ENCODE peak calls at places on chromosomes 12 and 14, in four cellular contexts. One of them, this sample, is unnamed. For H3K36me3, the result is how much of the 10 kb centered on the place peaks cover.

GRCh38 chr14:101477648-101478047 is 83.6 kb upstream of the DIO3 start:
- DNase-seq in cardiac muscle cell: no peak
- DNase-seq in ovary: peak
- DNase-seq in prostate gland: no peak
- DNase-seq in this sample: no peak

GRCh38 chr12:114025935-114026334 is 59.8 kb upstream of the RBM19 start:
- DNase-seq in cardiac muscle cell: peak
- DNase-seq in prostate gland: no peak
- DNase-seq in ovary: no peak
- DNase-seq in this sample: no peak

GRCh38 chr14:91918159-91918883 is 29.2 kb downstream of the FBLN5 start:
- DNase-seq in prostate gland: no peak
- DNase-seq in ovary: no peak
- DNase-seq in cardiac muscle cell: no peak
- DNase-seq in this sample: no peak

GRCh38 chr12:87853448-87854003 is 175.7 kb downstream of the C12orf50 start:
- DNase-seq in prostate gland: no peak
- DNase-seq in ovary: no peak
- DNase-seq in cardiac muscle cell: no peak
- DNase-seq in this sample: no peak

GRCh38 chr12:630656-631632 is 32.3 kb downstream of the NINJ2 start:
- DNase-seq in ovary: no peak
- DNase-seq in cardiac muscle cell: no peak
- DNase-seq in prostate gland: no peak
- DNase-seq in this sample: no peak

GRCh38 chr14:64955297-64955696 is 12.8 kb upstream of the GPX2 start:
- DNase-seq in cardiac muscle cell: no peak
- DNase-seq in ovary: no peak
- DNase-seq in prostate gland: no peak
- DNase-seq in this sample: no peak

GRCh38 chr12:53964315-53964713 is 8.6 kb upstream of the HOXC11 start:
- DNase-seq in ovary: no peak
- DNase-seq in cardiac muscle cell: no peak
- DNase-seq in prostate gland: no peak
- DNase-seq in this sample: no peak

GRCh38 chr12:27525373-27525772 is 1.4 kb downstream of the PPFIBP1 start:
- DNase-seq in ovary: no peak
- DNase-seq in cardiac muscle cell: no peak
- DNase-seq in prostate gland: no peak
- DNase-seq in this sample: no peak

GRCh38 chr14:92386637-92387036 is 63.7 kb downstream of the SLC24A4 start:
- DNase-seq in ovary: no peak
- DNase-seq in prostate gland: no peak
- DNase-seq in cardiac muscle cell: no peak
- DNase-seq in this sample: no peak

GRCh38 chr12:81043979-81044740 is 33.7 kb upstream of the ACSS3 start:
- DNase-seq in cardiac muscle cell: no peak
- DNase-seq in prostate gland: no peak
- DNase-seq in ovary: no peak
- DNase-seq in this sample: no peak

GRCh38 chr12:74449872-74450271 is 87.8 kb upstream of the ATXN7L3B start:
- DNase-seq in prostate gland: no peak
- DNase-seq in ovary: no peak
- DNase-seq in cardiac muscle cell: no peak
- DNase-seq in this sample: no peak

GRCh38 chr12:104547239-104547638 is 90.5 kb downstream of the CHST11 start:
- DNase-seq in prostate gland: peak
- DNase-seq in cardiac muscle cell: no peak
- DNase-seq in ovary: no peak
- DNase-seq in this sample: no peak

GRCh38 chr12:123167329-123167728 is 16.4 kb upstream of the PITPNM2 start:
- DNase-seq in prostate gland: no peak
- DNase-seq in cardiac muscle cell: no peak
- DNase-seq in ovary: no peak
- DNase-seq in this sample: no peak

GRCh38 chr14:66139432-66139831 is 346.7 kb upstream of the CCDC196 start:
- DNase-seq in prostate gland: no peak
- DNase-seq in cardiac muscle cell: peak
- DNase-seq in ovary: no peak
- DNase-seq in this sample: no peak

GRCh38 chr12:100141666-100141997 is 1.0 kb downstream of the BLTP3B start:
- DNase-seq in ovary: no peak
- DNase-seq in prostate gland: peak
- DNase-seq in cardiac muscle cell: no peak
- DNase-seq in this sample: peak

GRCh38 chr14:32318087-32318486 is 11.0 kb upstream of the AKAP6 start:
- DNase-seq in cardiac muscle cell: no peak
- DNase-seq in ovary: no peak
- DNase-seq in prostate gland: no peak
- DNase-seq in this sample: no peak

GRCh38 chr12:19915392-19916192 is 452.7 kb upstream of the PDE3A start:
- DNase-seq in ovary: no peak
- DNase-seq in prostate gland: no peak
- DNase-seq in cardiac muscle cell: peak
- DNase-seq in this sample: peak
- TF ChIP-seq CTCF in ovary: peak
- TF ChIP-seq CTCF in prostate gland: peak
- TF ChIP-seq CTCF in cardiac muscle cell: peak
- TF ChIP-seq CTCF in this sample: peak

GRCh38 chr14:24891987-24892729 is 157.8 kb downstream of the STXBP6 start:
- DNase-seq in prostate gland: no peak
- DNase-seq in cardiac muscle cell: no peak
- DNase-seq in ovary: no peak
- DNase-seq in this sample: no peak
- H3K4me3 ChIP-seq in prostate gland: no peak
- H3K4me3 ChIP-seq in cardiac muscle cell: no peak
- H3K4me3 ChIP-seq in ovary: no peak
- H3K4me3 ChIP-seq in this sample: no peak

DNA sequence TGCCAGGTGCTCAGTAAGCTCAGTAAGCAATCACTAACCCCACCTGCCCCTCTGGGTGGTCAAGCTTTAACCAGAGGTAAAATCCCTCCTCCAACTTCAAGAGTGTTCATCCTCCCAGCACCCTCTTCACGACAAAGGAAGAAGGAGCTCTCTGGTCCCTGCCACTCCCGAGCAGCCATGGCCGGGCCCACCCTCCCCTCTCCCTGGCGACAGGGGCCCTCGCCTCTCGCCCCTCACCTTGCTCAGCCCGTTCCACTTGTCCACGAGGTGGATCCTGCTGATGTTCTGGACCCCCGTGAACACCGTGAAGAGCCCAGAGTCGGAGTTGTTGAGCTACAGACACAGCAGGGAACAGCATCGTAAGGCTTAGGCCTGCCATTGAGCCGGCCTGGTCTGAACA is 52.0 kb downstream of the SCARB1 start:
- DNase-seq in ovary: no peak
- DNase-seq in cardiac muscle cell: no peak
- DNase-seq in prostate gland: no peak
- DNase-seq in this sample: no peak
- H3K36me3 ChIP-seq in ovary: under half
- H3K36me3 ChIP-seq in cardiac muscle cell: under half
- H3K36me3 ChIP-seq in prostate gland: under half
- H3K36me3 ChIP-seq in this sample: under half

GRCh38 chr14:44657688-44658388 is 150.8 kb upstream of the FSCB start:
- DNase-seq in cardiac muscle cell: peak
- DNase-seq in prostate gland: no peak
- DNase-seq in ovary: no peak
- DNase-seq in this sample: no peak
- TF ChIP-seq CTCF in cardiac muscle cell: peak
- TF ChIP-seq CTCF in prostate gland: no peak
- TF ChIP-seq CTCF in ovary: no peak
- TF ChIP-seq CTCF in this sample: no peak

GRCh38 chr14:20331048-20331613 is 1.9 kb downstream of the CCNB1IP1 start:
- DNase-seq in cardiac muscle cell: no peak
- DNase-seq in ovary: no peak
- DNase-seq in prostate gland: no peak
- DNase-seq in this sample: no peak
- H3K4me3 ChIP-seq in cardiac muscle cell: peak
- H3K4me3 ChIP-seq in ovary: no peak
- H3K4me3 ChIP-seq in prostate gland: no peak
- H3K4me3 ChIP-seq in this sample: no peak

This sample was measured in BJ.